ENCODE peak calls at places on chromosomes 1 and 21, in five cellular contexts. One of them, this sample, is unnamed.

GRCh38 chr1:233368106-233368783 is 40.7 kb downstream of the MAP3K21 start:
- DNase-seq in ascending aorta: no peak
- DNase-seq in SJSA1: no peak
- DNase-seq in H9: no peak
- DNase-seq in left ventricle myocardium inferior: no peak
- DNase-seq in this sample: no peak

GRCh38 chr1:172401907-172402306 is 18.6 kb upstream of the C1orf105 start:
- DNase-seq in left ventricle myocardium inferior: no peak
- DNase-seq in SJSA1: no peak
- DNase-seq in H9: peak; percentile 57
- DNase-seq in ascending aorta: no peak
- DNase-seq in this sample: no peak

GRCh38 chr1:84653130-84653680 is 37.1 kb downstream of the SSX2IP start:
- DNase-seq in SJSA1: no peak
- DNase-seq in H9: no peak
- DNase-seq in left ventricle myocardium inferior: no peak
- DNase-seq in ascending aorta: no peak
- DNase-seq in this sample: no peak

GRCh38 chr1:178324003-178324402 is 172.8 kb downstream of the CLEC20A start:
- DNase-seq in ascending aorta: no peak
- DNase-seq in left ventricle myocardium inferior: no peak
- DNase-seq in SJSA1: no peak
- DNase-seq in H9: no peak
- DNase-seq in this sample: no peak

GRCh38 chr1:217506878-217507277 is 124.0 kb downstream of the GPATCH2 start:
- DNase-seq in ascending aorta: no peak
- DNase-seq in SJSA1: no peak
- DNase-seq in left ventricle myocardium inferior: no peak
- DNase-seq in H9: no peak
- DNase-seq in this sample: no peak

GRCh38 chr1:113943028-113943811 is 14.1 kb downstream of the HIPK1 start:
- DNase-seq in SJSA1: no peak
- DNase-seq in H9: no peak
- DNase-seq in ascending aorta: no peak
- DNase-seq in left ventricle myocardium inferior: no peak
- DNase-seq in this sample: no peak

GRCh38 chr1:205652984-205653383 is 21.2 kb upstream of the ELK4 start:
- DNase-seq in left ventricle myocardium inferior: no peak
- DNase-seq in SJSA1: no peak
- DNase-seq in H9: no peak
- DNase-seq in ascending aorta: no peak
- DNase-seq in this sample: no peak

GRCh38 chr1:9613625-9614299 is 25.1 kb downstream of the TMEM201 start:
- DNase-seq in ascending aorta: no peak
- DNase-seq in SJSA1: no peak
- DNase-seq in left ventricle myocardium inferior: no peak
- DNase-seq in H9: no peak
- DNase-seq in this sample: peak; percentile 58

GRCh38 chr1:221315330-221315729 is 426.6 kb downstream of the DUSP10 start:
- DNase-seq in SJSA1: no peak
- DNase-seq in ascending aorta: no peak
- DNase-seq in H9: no peak
- DNase-seq in left ventricle myocardium inferior: no peak
- DNase-seq in this sample: no peak

GRCh38 chr1:72567511-72567910 is 285.2 kb upstream of the NEGR1 start:
- DNase-seq in SJSA1: no peak
- DNase-seq in H9: no peak
- DNase-seq in ascending aorta: no peak
- DNase-seq in left ventricle myocardium inferior: no peak
- DNase-seq in this sample: no peak

GRCh38 chr1:155706101-155706619 is 17.3 kb downstream of the DAP3 start:
- DNase-seq in H9: no peak
- DNase-seq in left ventricle myocardium inferior: no peak
- DNase-seq in SJSA1: peak; percentile 50
- DNase-seq in ascending aorta: no peak
- DNase-seq in this sample: no peak

GRCh38 chr1:92259350-92259749 is 39.4 kb downstream of the GLMN start:
- DNase-seq in H9: no peak
- DNase-seq in left ventricle myocardium inferior: no peak
- DNase-seq in ascending aorta: no peak
- DNase-seq in SJSA1: no peak
- DNase-seq in this sample: no peak

GRCh38 chr1:205943245-205943644 is at the start of gene SLC26A9:
- DNase-seq in left ventricle myocardium inferior: no peak
- DNase-seq in SJSA1: no peak
- DNase-seq in ascending aorta: no peak
- DNase-seq in H9: no peak
- DNase-seq in this sample: peak; percentile 78

GRCh38 chr1:161792740-161793139 is 26.6 kb downstream of the ATF6 start:
- DNase-seq in SJSA1: no peak
- DNase-seq in left ventricle myocardium inferior: no peak
- DNase-seq in ascending aorta: no peak
- DNase-seq in H9: no peak
- DNase-seq in this sample: no peak

GRCh38 chr21:43864806-43865470 is at the start of gene AGPAT3:
- DNase-seq in ascending aorta: no peak
- DNase-seq in left ventricle myocardium inferior: peak; percentile 36
- DNase-seq in H9: no peak
- DNase-seq in SJSA1: no peak
- DNase-seq in this sample: no peak

GRCh38 chr1:7781923-7782495 is 2.1 kb upstream of the PER3 start:
- DNase-seq in left ventricle myocardium inferior: no peak
- DNase-seq in ascending aorta: no peak
- DNase-seq in H9: no peak
- DNase-seq in SJSA1: no peak
- DNase-seq in this sample: no peak

GRCh38 chr1:174258148-174258550 is 98.8 kb downstream of the RABGAP1L start:
- DNase-seq in left ventricle myocardium inferior: no peak
- DNase-seq in SJSA1: no peak
- DNase-seq in ascending aorta: no peak
- DNase-seq in H9: peak; percentile 36
- DNase-seq in this sample: no peak

GRCh38 chr1:121519042-121519755 is 334.4 kb downstream of the SRGAP2C start:
- DNase-seq in left ventricle myocardium inferior: peak; percentile 41
- DNase-seq in SJSA1: no peak
- DNase-seq in ascending aorta: no peak
- DNase-seq in H9: peak; percentile 91
- DNase-seq in this sample: peak; percentile 81

GRCh38 chr1:155776414-155776813 is 80.6 kb downstream of the GON4L start:
- DNase-seq in ascending aorta: no peak
- DNase-seq in H9: no peak
- DNase-seq in left ventricle myocardium inferior: no peak
- DNase-seq in SJSA1: no peak
- DNase-seq in this sample: no peak

GRCh38 chr1:204194080-204194479 is 2.2 kb downstream of the KISS1 start:
- DNase-seq in H9: no peak
- DNase-seq in ascending aorta: no peak
- DNase-seq in SJSA1: no peak
- DNase-seq in left ventricle myocardium inferior: no peak
- DNase-seq in this sample: no peak

GRCh38 chr1:192153276-192153675 is 5.0 kb upstream of the RGS18 start:
- DNase-seq in ascending aorta: no peak
- DNase-seq in left ventricle myocardium inferior: no peak
- DNase-seq in H9: no peak
- DNase-seq in SJSA1: no peak
- DNase-seq in this sample: no peak

GRCh38 chr1:167805041-167805556 is 83.3 kb downstream of the MPZL1 start:
- DNase-seq in ascending aorta: no peak
- DNase-seq in left ventricle myocardium inferior: no peak
- DNase-seq in H9: no peak
- DNase-seq in SJSA1: no peak
- DNase-seq in this sample: no peak

GRCh38 chr1:8314346-8315280 is 3.3 kb upstream of the SLC45A1 start:
- DNase-seq in H9: peak; percentile 87
- DNase-seq in left ventricle myocardium inferior: peak; percentile 63
- DNase-seq in SJSA1: peak; percentile 77
- DNase-seq in ascending aorta: no peak
- DNase-seq in this sample: peak; percentile 84

GRCh38 chr1:64505232-64505943 is 35.5 kb downstream of the CACHD1 start:
- DNase-seq in left ventricle myocardium inferior: peak; percentile 42
- DNase-seq in SJSA1: no peak
- DNase-seq in H9: peak; percentile 88
- DNase-seq in ascending aorta: no peak
- DNase-seq in this sample: peak; percentile 78

GRCh38 chr21:45319461-45320211 is 31.9 kb upstream of the POFUT2 start:
- DNase-seq in left ventricle myocardium inferior: peak; percentile 62
- DNase-seq in SJSA1: peak; percentile 97
- DNase-seq in ascending aorta: peak; percentile 61
- DNase-seq in H9: peak; percentile 28
- DNase-seq in this sample: peak; percentile 67

GRCh38 chr1:19495816-19496528 is 10.6 kb upstream of the CAPZB start:
- DNase-seq in H9: no peak
- DNase-seq in SJSA1: no peak
- DNase-seq in left ventricle myocardium inferior: no peak
- DNase-seq in ascending aorta: no peak
- DNase-seq in this sample: no peak

GRCh38 chr1:3821004-3821933 is 25.0 kb upstream of the LRRC47 start:
- DNase-seq in SJSA1: no peak
- DNase-seq in ascending aorta: no peak
- DNase-seq in left ventricle myocardium inferior: no peak
- DNase-seq in H9: peak; percentile 54
- DNase-seq in this sample: peak; percentile 49

GRCh38 chr1:5238351-5239123 is 584.1 kb downstream of the AJAP1 start:
- DNase-seq in SJSA1: peak; percentile 18
- DNase-seq in ascending aorta: no peak
- DNase-seq in left ventricle myocardium inferior: no peak
- DNase-seq in H9: no peak
- DNase-seq in this sample: no peak

GRCh38 chr21:15521644-15522001 is 208.2 kb upstream of the USP25 start:
- DNase-seq in SJSA1: no peak
- DNase-seq in left ventricle myocardium inferior: no peak
- DNase-seq in ascending aorta: no peak
- DNase-seq in H9: no peak
- DNase-seq in this sample: no peak
- H3K9me3 ChIP-seq in SJSA1: no peaks in the 10 kb centered on the region
- H3K9me3 ChIP-seq in left ventricle myocardium inferior: no peaks in the 10 kb centered on the region
- H3K9me3 ChIP-seq in ascending aorta: no peaks in the 10 kb centered on the region
- H3K9me3 ChIP-seq in H9: no peaks in the 10 kb centered on the region
- H3K9me3 ChIP-seq in this sample: no peaks in the 10 kb centered on the region

GRCh38 chr1:235864469-235864868 is 2.2 kb downstream of the LYST start:
- DNase-seq in ascending aorta: no peak
- DNase-seq in left ventricle myocardium inferior: no peak
- DNase-seq in H9: no peak
- DNase-seq in SJSA1: no peak
- DNase-seq in this sample: no peak
- H3K4me1 ChIP-seq in ascending aorta: no peaks in the 10 kb centered on the region
- H3K4me1 ChIP-seq in left ventricle myocardium inferior: peaks cover 37% of the 10 kb centered on the region
- H3K4me1 ChIP-seq in H9: no peaks in the 10 kb centered on the region
- H3K4me1 ChIP-seq in SJSA1: peaks cover 27% of the 10 kb centered on the region
- H3K4me1 ChIP-seq in this sample: peaks cover 38% of the 10 kb centered on the region

GRCh38 chr21:29416268-29416667 is 117.5 kb downstream of the BACH1 start:
- DNase-seq in left ventricle myocardium inferior: no peak
- DNase-seq in SJSA1: no peak
- DNase-seq in H9: no peak
- DNase-seq in ascending aorta: no peak
- DNase-seq in this sample: no peak

GRCh38 chr21:29419422-29419821 is 120.7 kb downstream of the BACH1 start:
- DNase-seq in ascending aorta: no peak
- DNase-seq in left ventricle myocardium inferior: no peak
- DNase-seq in SJSA1: no peak
- DNase-seq in H9: no peak
- DNase-seq in this sample: no peak

GRCh38 chr21:29423521-29423920 is 124.8 kb downstream of the BACH1 start:
- DNase-seq in SJSA1: no peak
- DNase-seq in left ventricle myocardium inferior: no peak
- DNase-seq in ascending aorta: no peak
- DNase-seq in H9: no peak
- DNase-seq in this sample: no peak

GRCh38 chr21:29423051-29423450 is 124.3 kb downstream of the BACH1 start:
- DNase-seq in left ventricle myocardium inferior: no peak
- DNase-seq in ascending aorta: no peak
- DNase-seq in H9: no peak
- DNase-seq in SJSA1: no peak
- DNase-seq in this sample: no peak

GRCh38 chr21:29418813-29419212 is 120.1 kb downstream of the BACH1 start:
- DNase-seq in ascending aorta: no peak
- DNase-seq in SJSA1: no peak
- DNase-seq in H9: no peak
- DNase-seq in left ventricle myocardium inferior: no peak
- DNase-seq in this sample: no peak
- H3K27ac ChIP-seq in ascending aorta: no peak overlapping the region
- H3K27ac ChIP-seq in SJSA1: no peak overlapping the region
- H3K27ac ChIP-seq in H9: no peak overlapping the region
- H3K27ac ChIP-seq in left ventricle myocardium inferior: no peak overlapping the region
- H3K27ac ChIP-seq in this sample: no peak overlapping the region

GRCh38 chr1:154539486-154540483 is 18.7 kb downstream of the UBE2Q1 start:
- DNase-seq in SJSA1: no peak
- DNase-seq in left ventricle myocardium inferior: no peak
- DNase-seq in H9: no peak
- DNase-seq in ascending aorta: no peak
- DNase-seq in this sample: no peak
- H3K9me3 ChIP-seq in SJSA1: no peaks in the 10 kb centered on the region
- H3K9me3 ChIP-seq in left ventricle myocardium inferior: no peaks in the 10 kb centered on the region
- H3K9me3 ChIP-seq in H9: no peaks in the 10 kb centered on the region
- H3K9me3 ChIP-seq in ascending aorta: no peaks in the 10 kb centered on the region
- H3K9me3 ChIP-seq in this sample: no peaks in the 10 kb centered on the region